ENCODE peak calls at places on chromosomes 7 and 10, in nine cellular contexts. F, V, S, C, L, B, H, D and O are unnamed samples.

GRCh38 chr10:114083040-114083439 is 39.4 kb downstream of the ADRB1 start:
- DNase-seq in F (no peak), V (no peak), S (no peak), C (no peak), L (no peak), B (no peak), H (no peak), D (no peak), O (no peak)

GRCh38 chr7:116465125-116465524 is 34.4 kb upstream of the CAV2 start:
- DNase-seq in F (no peak), V (no peak), S (no peak), C (no peak), L (no peak), B (no peak), H (no peak), D (peak), O (no peak)

GRCh38 chr10:99850767-99851127 is 68.3 kb downstream of the ABCC2 start:
- DNase-seq in F (no peak), V (no peak), S (no peak), C (no peak), L (no peak), B (no peak), H (no peak), D (no peak), O (no peak)

GRCh38 chr7:27608776-27609495 is 53.7 kb downstream of the HIBADH start:
- DNase-seq in F (peak), V (no peak), S (no peak), C (no peak), L (no peak), B (no peak), H (no peak), D (no peak), O (no peak)

GRCh38 chr7:27510550-27510949 is 152.1 kb downstream of the HIBADH start:
- DNase-seq in F (no peak), V (no peak), S (no peak), C (no peak), L (no peak), B (no peak), H (no peak), D (no peak), O (no peak)

GRCh38 chr10:4390219-4390618 is 435.8 kb upstream of the AKR1E2 start:
- DNase-seq in F (no peak), V (no peak), S (no peak), C (no peak), L (no peak), B (no peak), H (no peak), D (no peak), O (no peak)

GRCh38 chr7:151114151-151115090 is 28.1 kb downstream of the AGAP3 start:
- DNase-seq in F (peak), V (no peak), S (no peak), C (peak), L (no peak), B (peak), H (no peak), D (peak), O (no peak)

GRCh38 chr10:46541017-46541661 is 15.3 kb downstream of the GPRIN2 start:
- DNase-seq in F (no peak), V (no peak), S (no peak), C (peak), L (no peak), B (no peak), H (no peak), D (peak), O (no peak)

GRCh38 chr10:99775850-99776249 is 6.6 kb upstream of the ABCC2 start:
- DNase-seq in F (peak), V (peak), S (no peak), C (no peak), L (no peak), B (peak), H (no peak), D (no peak), O (no peak)